ENCODE peak calls at places on chromosome 12, in five cellular contexts. P is H1, E is GM12878, S is K562, W is HepG2. O is an unnamed sample.

GRCh38 chr12:14564336-14564959 is 3.2 kb downstream of the PLBD1 start:
- DNase-seq in P (no peak), E (no peak), S (no peak), W (no peak), O (no peak)

GRCh38 chr12:94267907-94268575 is 119.7 kb downstream of the PLXNC1 start:
- DNase-seq in P (no peak), E (no peak), S (no peak), W (no peak), O (no peak)

GRCh38 chr12:65663648-65664047 is 160.6 kb upstream of the HMGA2 start:
- DNase-seq in P (no peak), E (no peak), S (no peak), W (no peak), O (no peak)

GRCh38 chr12:71214511-71215285 is 56.9 kb upstream of the TSPAN8 start:
- DNase-seq in P (peak; percentile 41), E (no peak), S (no peak), W (peak; percentile 18), O (peak; percentile 89)

GRCh38 chr12:120229583-120230325 is 28.8 kb upstream of the RPLP0 start:
- DNase-seq in P (no peak), E (no peak), S (no peak), W (no peak), O (peak; percentile 50)

GRCh38 chr12:95440401-95440800 is 33.6 kb upstream of the METAP2 start:
- DNase-seq in P (no peak), E (no peak), S (no peak), W (no peak), O (no peak)

GRCh38 chr12:3005736-3006135 is 46.5 kb downstream of the TEAD4 start:
- DNase-seq in P (no peak), E (no peak), S (no peak), W (no peak), O (no peak)

GRCh38 chr12:67944093-67944492 is 45.2 kb upstream of the IFNG-AS1 start:
- DNase-seq in P (no peak), E (no peak), S (no peak), W (no peak), O (no peak)

GRCh38 chr12:57896437-57897201 is 44.7 kb upstream of the ATP23 start:
- DNase-seq in P (no peak), E (no peak), S (no peak), W (no peak), O (peak; percentile 78)

GRCh38 chr12:46342562-46343033 is 30.0 kb downstream of the SLC38A2 start:
- DNase-seq in P (no peak), E (no peak), S (no peak), W (peak; percentile 64), O (peak; percentile 76)

GRCh38 chr12:113867258-113867657 is 98.9 kb downstream of the RBM19 start:
- DNase-seq in P (no peak), E (no peak), S (peak; percentile 56), W (peak; percentile 13), O (peak; percentile 68)

GRCh38 chr12:78645956-78646355 is 218.6 kb upstream of the SYT1 start:
- DNase-seq in P (no peak), E (no peak), S (no peak), W (peak; percentile 0), O (no peak)

GRCh38 chr12:89840162-89840922 is 131.7 kb upstream of the ATP2B1 start:
- DNase-seq in P (no peak), E (no peak), S (no peak), W (no peak), O (no peak)

GRCh38 chr12:16950041-16950677 is 344.2 kb upstream of the LMO3 start:
- DNase-seq in P (no peak), E (no peak), S (no peak), W (no peak), O (peak; percentile 59)

GRCh38 chr12:4111010-4111409 is 162.6 kb upstream of the CCND2 start:
- DNase-seq in P (no peak), E (no peak), S (no peak), W (no peak), O (no peak)

GRCh38 chr12:119259483-119259882 is 75.0 kb upstream of the CCDC60 start:
- DNase-seq in P (no peak), E (no peak), S (no peak), W (no peak), O (no peak)

GRCh38 chr12:92396647-92397258 is 251.1 kb upstream of the BTG1 start:
- DNase-seq in P (no peak), E (no peak), S (no peak), W (no peak), O (no peak)

GRCh38 chr12:87182696-87183233 is 846.4 kb downstream of the C12orf50 start:
- DNase-seq in P (no peak), E (no peak), S (no peak), W (no peak), O (no peak)

GRCh38 chr12:25843976-25844375 is 114.5 kb upstream of the RASSF8 start:
- DNase-seq in P (no peak), E (no peak), S (no peak), W (no peak), O (no peak)

GRCh38 chr12:6915023-6915788 is 826 bp downstream of the ENO2 start:
- DNase-seq in P (no peak), E (no peak), S (peak; percentile 70), W (no peak), O (peak; percentile 87)
- TF ChIP-seq CREB1 in P (no peak), E (no peak), S (no peak), W (no peak), O (no peak)

DNA sequence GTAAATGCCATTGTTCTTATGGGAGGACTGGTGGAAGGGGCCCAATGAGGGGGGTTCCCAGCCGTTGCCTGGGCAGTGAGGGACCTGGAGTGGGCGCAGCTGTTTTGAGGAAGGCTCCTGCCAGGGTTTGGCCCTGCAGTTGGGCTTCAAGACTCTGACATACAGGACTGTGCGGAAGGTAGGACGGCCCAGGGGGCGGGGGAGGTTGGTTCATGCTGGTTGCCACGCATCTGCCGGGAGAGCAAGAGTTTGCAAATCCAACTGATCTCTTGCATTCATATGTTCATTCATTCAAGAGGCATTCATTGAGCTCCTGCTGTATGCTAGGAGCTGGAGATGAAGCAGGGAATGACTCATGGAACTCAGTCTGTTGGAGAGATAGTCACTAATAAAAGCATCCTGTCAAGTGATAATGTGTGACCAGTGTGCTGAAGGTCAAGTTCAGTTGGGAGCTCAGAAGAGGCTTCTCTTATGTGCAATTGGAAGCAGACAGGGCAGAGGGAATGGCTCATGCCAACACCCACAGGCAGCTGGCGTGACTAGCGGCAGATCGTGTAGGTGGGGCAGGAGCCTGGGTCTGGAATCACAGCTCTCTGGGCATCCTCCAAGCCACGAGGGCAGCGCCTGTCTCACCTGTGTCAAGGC is 7.8 kb downstream of the SH2B3 start:
- DNase-seq in P (no peak), E (no peak), S (no peak), W (no peak), O (no peak)
- TF ChIP-seq POLR2AphosphoS5 in P (no peak), E (no peak), S (no peak), W (no peak), O (no peak)

GRCh38 chr12:82805812-82806497 is 119.2 kb downstream of the TMTC2 start:
- DNase-seq in P (no peak), E (no peak), S (no peak), W (no peak), O (no peak)
- H3K4me2 ChIP-seq in P (no peak overlapping the region), E (no peak overlapping the region), S (no peak overlapping the region), W (no peak overlapping the region), O (no peak overlapping the region)

GRCh38 chr12:99093166-99093565 is 448.1 kb downstream of the APAF1 start:
- DNase-seq in P (no peak), E (no peak), S (no peak), W (no peak), O (peak; percentile 18)

GRCh38 chr12:99092100-99092851 is 447.2 kb downstream of the APAF1 start:
- DNase-seq in P (no peak), E (no peak), S (no peak), W (no peak), O (no peak)

DNA sequence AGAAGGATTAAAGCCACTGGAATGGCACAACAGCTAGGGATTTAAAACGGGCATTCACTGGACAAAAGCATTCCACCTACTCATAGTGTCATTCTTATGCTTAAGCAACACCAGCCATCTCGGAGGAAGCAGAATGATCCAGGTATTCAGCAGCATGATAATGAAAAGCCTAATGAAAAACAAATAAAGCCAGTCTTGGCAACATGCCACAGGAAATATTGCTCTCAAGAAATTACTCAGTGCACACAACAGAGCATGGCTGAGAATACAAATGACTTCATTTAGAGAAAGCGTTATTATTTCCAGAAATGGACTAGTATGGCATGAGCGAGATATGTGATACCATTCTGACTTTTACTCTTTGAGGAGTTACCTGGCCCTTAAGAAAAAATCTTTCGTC is 442.2 kb downstream of the APAF1 start:
- DNase-seq in P (peak; percentile 7), E (no peak), S (no peak), W (no peak), O (peak; percentile 67)
- TF ChIP-seq CREB1 in P (no peak), E (no peak), S (no peak), W (no peak), O (no peak)

GRCh38 chr12:76018111-76018510 is 13.5 kb downstream of the PHLDA1 start:
- DNase-seq in P (no peak), E (no peak), S (no peak), W (peak; percentile 61), O (peak; percentile 56)

GRCh38 chr12:76012656-76013055 is 18.9 kb downstream of the PHLDA1 start:
- DNase-seq in P (no peak), E (no peak), S (no peak), W (no peak), O (no peak)

GRCh38 chr12:76010732-76011458 is 20.7 kb downstream of the PHLDA1 start:
- DNase-seq in P (no peak), E (no peak), S (no peak), W (peak; percentile 81), O (peak; percentile 52)

GRCh38 chr12:76013603-76014002 is 18.0 kb downstream of the PHLDA1 start:
- DNase-seq in P (no peak), E (no peak), S (no peak), W (no peak), O (no peak)

GRCh38 chr12:76014007-76014406 is 17.6 kb downstream of the PHLDA1 start:
- DNase-seq in P (no peak), E (no peak), S (no peak), W (no peak), O (no peak)
- TF ChIP-seq POLR2AphosphoS5 in P (no peak), E (no peak), S (no peak), W (no peak), O (no peak)